ENCODE peak calls at places on chromosomes 12 and 14, in ten cellular contexts. O is tibial artery, Q is AG04450, J is IMR-90, E is HCT116, V is cardiac muscle cell, A is epithelial cell of esophagus, K is WERI-Rb-1, T is coronary artery, N is colonic mucosa. W is an unnamed sample.

GRCh38 chr14:64763089-64763782 is 59.0 kb downstream of the PLEKHG3 start:
- DNase-seq in O (no peak), Q (no peak), J (no peak), E (no peak), V (no peak), A (no peak), K (no peak), T (no peak), N (no peak), W (no peak)

GRCh38 chr14:58873228-58873953 is 235.6 kb downstream of the DACT1 start:
- DNase-seq in O (no peak), Q (no peak), J (no peak), E (no peak), V (no peak), A (no peak), K (no peak), T (no peak), N (peak; percentile 57), W (no peak)

GRCh38 chr12:52895726-52896189 is 9.1 kb downstream of the KRT8 start:
- DNase-seq in O (no peak), Q (no peak), J (no peak), E (no peak), V (no peak), A (no peak), K (no peak), T (no peak), N (no peak), W (no peak)

GRCh38 chr14:38405851-38406630 is 150.1 kb upstream of the CLEC14A start:
- DNase-seq in O (no peak), Q (no peak), J (peak; percentile 66), E (no peak), V (peak; percentile 61), A (no peak), K (no peak), T (no peak), N (no peak), W (no peak)

GRCh38 chr14:103549361-103550311 is 12.8 kb downstream of the BAG5 start:
- DNase-seq in O (no peak), Q (no peak), J (no peak), E (no peak), V (no peak), A (no peak), K (no peak), T (no peak), N (no peak), W (no peak)

GRCh38 chr14:87643005-87643404 is 350.0 kb downstream of the GALC start:
- DNase-seq in O (peak; percentile 55), Q (no peak), J (no peak), E (no peak), V (no peak), A (peak; percentile 27), K (no peak), T (no peak), N (no peak), W (peak; percentile 31)

GRCh38 chr12:130375888-130376287 is 38.2 kb downstream of the PIWIL1 start:
- DNase-seq in O (no peak), Q (no peak), J (no peak), E (no peak), V (no peak), A (no peak), K (no peak), T (no peak), N (no peak), W (no peak)

GRCh38 chr12:24201258-24201970 is 251.9 kb upstream of the SOX5 start:
- DNase-seq in O (no peak), Q (no peak), J (no peak), E (no peak), V (no peak), A (no peak), K (no peak), T (no peak), N (no peak), W (no peak)

DNA sequence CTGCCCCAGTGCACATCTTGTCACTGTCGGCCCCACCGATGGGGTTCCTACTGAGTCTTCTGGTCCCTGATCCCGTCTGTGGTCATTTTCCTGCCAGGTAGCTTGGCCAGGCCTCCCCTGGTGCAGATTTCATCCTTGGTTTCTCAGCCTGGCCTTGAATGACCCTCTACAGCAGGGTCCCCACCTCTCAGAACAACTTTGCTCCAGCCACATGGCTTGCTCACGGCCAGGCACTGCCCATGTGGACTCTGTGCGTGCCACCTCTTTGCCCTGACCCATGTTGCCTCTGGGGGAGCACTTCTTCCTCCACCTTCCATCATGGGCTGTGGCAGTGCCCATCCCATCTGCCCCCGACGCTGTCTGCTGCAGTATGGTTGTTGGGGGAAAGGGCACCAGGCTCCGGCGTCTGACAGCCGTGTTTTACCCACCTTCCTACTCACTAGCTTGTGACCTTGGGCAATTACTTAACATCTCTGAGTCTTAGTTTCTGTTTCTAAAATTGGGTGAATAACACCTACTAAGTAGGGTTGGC is 2.0 kb upstream of the PTPN6 start:
- DNase-seq in O (no peak), Q (no peak), J (no peak), E (no peak), V (no peak), A (no peak), K (no peak), T (no peak), N (no peak), W (no peak)
- H3K4me3 ChIP-seq in O (no peak overlapping the region), Q (no peak overlapping the region), J (no peak overlapping the region), E (no peak overlapping the region), V (no peak overlapping the region), A (no peak overlapping the region), K (no peak overlapping the region), T (no peak overlapping the region), N (no peak overlapping the region), W (no peak overlapping the region)

DNA sequence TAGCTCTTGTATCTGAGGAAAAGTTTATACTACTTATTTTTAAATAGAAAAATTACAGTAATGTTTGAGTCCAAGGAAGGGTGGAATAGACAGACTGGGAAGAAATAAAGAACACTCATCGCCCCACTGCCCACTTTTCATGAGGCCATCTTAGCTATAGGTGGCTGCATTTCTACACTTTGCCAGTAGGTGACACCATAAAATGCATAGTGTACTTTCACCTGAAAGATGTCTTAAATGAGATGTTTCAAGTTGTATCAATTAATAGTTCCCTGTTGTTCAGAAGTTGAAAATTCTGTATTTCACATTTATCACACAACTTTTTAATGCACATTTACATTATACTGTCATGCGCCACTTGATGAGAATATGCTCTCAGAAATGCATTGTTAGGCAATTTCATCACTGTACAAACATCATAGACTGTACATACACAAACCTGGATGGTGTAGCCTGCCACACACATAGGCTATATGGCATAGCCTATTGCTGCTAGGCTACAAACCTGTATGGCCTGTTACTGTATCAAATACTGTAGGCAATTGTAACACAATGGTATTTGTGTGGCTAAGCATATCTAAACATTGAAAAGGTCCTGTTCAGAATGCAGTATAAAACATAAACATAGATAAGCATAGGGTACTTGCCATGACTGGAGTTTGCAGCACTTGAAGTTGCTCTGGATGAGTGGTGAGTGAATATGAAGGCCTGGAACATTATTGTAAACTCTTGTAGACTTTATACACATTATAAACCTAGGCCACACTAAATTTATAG is 27.5 kb downstream of the PMCH start:
- DNase-seq in O (no peak), Q (no peak), J (peak; percentile 63), E (peak; percentile 4), V (peak; percentile 52), A (peak; percentile 54), K (peak; percentile 11), T (no peak), N (no peak), W (no peak)
- TF ChIP-seq CTCF in O (peak; percentile 54), Q (peak; percentile 68), J (peak; percentile 57), E (peak; percentile 61), V (peak; percentile 71), A (peak; percentile 73), K (peak; percentile 63), T (no peak), N (peak; percentile 53), W (peak; percentile 48)

GRCh38 chr12:111035578-111036301 is 115.4 kb upstream of the MYL2 start:
- DNase-seq in O (no peak), Q (no peak), J (no peak), E (no peak), V (no peak), A (peak; percentile 15), K (peak; percentile 15), T (no peak), N (no peak), W (no peak)

GRCh38 chr12:111034911-111035577 is 114.7 kb upstream of the MYL2 start:
- DNase-seq in O (no peak), Q (no peak), J (no peak), E (no peak), V (no peak), A (peak; percentile 38), K (peak; percentile 36), T (no peak), N (no peak), W (no peak)

GRCh38 chr12:111031956-111032919 is 111.9 kb upstream of the MYL2 start:
- DNase-seq in O (no peak), Q (no peak), J (no peak), E (no peak), V (no peak), A (no peak), K (no peak), T (no peak), N (no peak), W (no peak)

GRCh38 chr12:111033281-111034147 is 113.1 kb upstream of the MYL2 start:
- DNase-seq in O (no peak), Q (no peak), J (no peak), E (no peak), V (no peak), A (peak; percentile 11), K (peak; percentile 71), T (no peak), N (no peak), W (no peak)

DNA sequence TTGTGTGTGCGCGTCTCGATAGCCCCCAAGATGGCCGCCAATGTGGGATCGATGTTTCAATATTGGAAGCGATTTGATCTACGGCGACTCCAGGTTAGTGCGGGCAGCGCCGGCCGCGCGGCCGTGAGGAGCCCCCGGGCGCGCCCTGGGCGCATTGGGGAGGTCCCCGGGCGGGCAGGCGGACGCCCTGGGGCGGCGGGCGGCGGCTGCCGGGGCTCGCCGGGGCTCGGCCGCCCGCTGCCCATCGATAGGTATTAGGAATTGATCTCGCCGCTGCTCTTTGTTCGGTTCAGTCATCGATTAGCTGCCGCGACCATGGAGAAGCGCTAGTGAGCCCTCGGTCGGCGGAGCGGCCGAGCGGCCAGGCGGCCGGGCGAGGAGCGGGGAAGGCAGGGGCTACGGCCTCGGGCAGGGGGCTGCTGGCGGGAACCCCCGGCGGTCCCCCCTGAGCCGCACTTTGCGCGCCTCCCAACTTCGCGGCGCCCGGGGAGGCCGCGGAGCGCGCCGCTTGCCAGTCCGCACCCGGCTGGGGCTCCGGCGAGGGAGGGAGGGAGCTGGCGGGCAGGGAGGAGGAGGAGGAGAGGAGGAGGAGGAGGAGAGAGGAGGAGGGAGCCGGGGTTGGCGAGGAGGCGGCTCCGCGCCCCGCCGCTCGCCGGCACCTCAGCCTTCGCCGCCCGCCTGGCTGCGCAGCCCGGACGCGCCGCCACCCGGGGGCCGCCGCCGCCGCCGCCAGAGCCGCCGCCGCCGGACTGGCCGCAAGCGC is 114.0 kb upstream of the MYL2 start:
- DNase-seq in O (no peak), Q (no peak), J (no peak), E (no peak), V (no peak), A (peak; percentile 70), K (peak; percentile 37), T (no peak), N (no peak), W (no peak)
- H3K4me3 ChIP-seq in O (peak within 1 kb of the TSS; percentile 28), Q (no peak within 1 kb of the TSS), J (no peak within 1 kb of the TSS), E (no peak within 1 kb of the TSS), V (peak within 1 kb of the TSS; percentile 91), A (peak within 1 kb of the TSS; percentile 62), K (peak within 1 kb of the TSS; percentile 61), T (peak within 1 kb of the TSS; percentile 55), N (no peak within 1 kb of the TSS), W (no peak within 1 kb of the TSS)

DNA sequence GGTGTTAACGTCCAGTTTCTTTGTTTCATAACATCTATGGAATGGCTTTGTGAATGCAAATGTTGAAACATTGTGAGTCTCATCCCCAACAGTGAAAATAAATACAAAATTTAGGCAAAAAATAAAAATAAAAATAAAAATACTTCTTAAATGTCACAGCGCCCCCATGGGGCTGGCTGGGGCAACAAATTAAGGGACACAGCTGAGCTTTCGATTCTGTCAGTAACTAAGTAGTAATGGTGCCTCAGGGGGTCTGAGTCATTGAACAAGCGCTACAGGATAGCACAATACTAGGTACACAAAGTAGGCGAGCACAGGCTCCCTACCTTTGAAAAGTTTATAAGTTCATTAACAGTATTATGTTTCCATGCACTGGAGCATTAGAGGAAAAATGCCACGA is 667.3 kb downstream of the DIO2 start:
- DNase-seq in O (no peak), Q (no peak), J (peak; percentile 66), E (no peak), V (peak; percentile 32), A (peak; percentile 87), K (peak; percentile 22), T (no peak), N (no peak), W (no peak)
- TF ChIP-seq CTCF in O (no peak), Q (peak; percentile 53), J (peak; percentile 67), E (no peak), V (peak; percentile 52), A (peak; percentile 57), K (peak; percentile 33), T (no peak), N (no peak), W (no peak)

W was measured in lung.